ENCODE peak calls at places on chromosomes 16 and 17, in four cellular contexts. One of them, this sample, is unnamed. For H3K9me3, the result is how much of the 10 kb centered on the place peaks cover.

GRCh38 chr16:88446061-88446460 is 7.0 kb upstream of the ZFPM1 start:
- DNase-seq in right lobe of liver: no peak
- DNase-seq in prostate gland: no peak
- DNase-seq in Peyer's patch: no peak
- DNase-seq in this sample: no peak

GRCh38 chr17:15918661-15919259 is 26.2 kb upstream of the ADORA2B start:
- DNase-seq in right lobe of liver: no peak
- DNase-seq in prostate gland: peak
- DNase-seq in Peyer's patch: no peak
- DNase-seq in this sample: peak

GRCh38 chr17:19641687-19642372 is 6.7 kb upstream of the ALDH3A2 start:
- DNase-seq in right lobe of liver: no peak
- DNase-seq in prostate gland: no peak
- DNase-seq in Peyer's patch: no peak
- DNase-seq in this sample: no peak

GRCh38 chr16:29820730-29821662 is 734 bp downstream of the MVP start:
- DNase-seq in right lobe of liver: peak
- DNase-seq in prostate gland: peak
- DNase-seq in Peyer's patch: peak
- DNase-seq in this sample: no peak

GRCh38 chr17:17938388-17939107 is 33.7 kb downstream of the TOM1L2 start:
- DNase-seq in right lobe of liver: no peak
- DNase-seq in prostate gland: no peak
- DNase-seq in Peyer's patch: no peak
- DNase-seq in this sample: no peak

GRCh38 chr17:79620207-79621038 is 9.6 kb upstream of the RBFOX3 start:
- DNase-seq in right lobe of liver: peak
- DNase-seq in prostate gland: no peak
- DNase-seq in Peyer's patch: no peak
- DNase-seq in this sample: peak

GRCh38 chr17:35934760-35935159 is 4.2 kb upstream of the RDM1 start:
- DNase-seq in right lobe of liver: no peak
- DNase-seq in prostate gland: no peak
- DNase-seq in Peyer's patch: no peak
- DNase-seq in this sample: no peak

GRCh38 chr17:42179911-42180410 is 981 bp downstream of the KCNH4 start:
- DNase-seq in right lobe of liver: no peak
- DNase-seq in prostate gland: peak
- DNase-seq in Peyer's patch: no peak
- DNase-seq in this sample: no peak

GRCh38 chr16:46920402-46921068 is 36.4 kb downstream of the GPT2 start:
- DNase-seq in right lobe of liver: no peak
- DNase-seq in prostate gland: peak
- DNase-seq in Peyer's patch: no peak
- DNase-seq in this sample: no peak

GRCh38 chr17:35167666-35168065 is 20.0 kb downstream of the UNC45B start:
- DNase-seq in right lobe of liver: no peak
- DNase-seq in prostate gland: no peak
- DNase-seq in Peyer's patch: no peak
- DNase-seq in this sample: no peak

GRCh38 chr16:22144520-22144919 is 17.8 kb upstream of the SDR42E2 start:
- DNase-seq in right lobe of liver: no peak
- DNase-seq in prostate gland: no peak
- DNase-seq in Peyer's patch: no peak
- DNase-seq in this sample: no peak

GRCh38 chr17:32731556-32732295 is 145.2 kb downstream of the MYO1D start:
- DNase-seq in right lobe of liver: no peak
- DNase-seq in prostate gland: no peak
- DNase-seq in Peyer's patch: no peak
- DNase-seq in this sample: no peak

GRCh38 chr16:12057276-12057675 is 80.7 kb downstream of the SNX29 start:
- DNase-seq in right lobe of liver: no peak
- DNase-seq in prostate gland: no peak
- DNase-seq in Peyer's patch: no peak
- DNase-seq in this sample: peak

GRCh38 chr17:12358477-12358876 is 307.2 kb upstream of the MYOCD start:
- DNase-seq in right lobe of liver: no peak
- DNase-seq in prostate gland: no peak
- DNase-seq in Peyer's patch: no peak
- DNase-seq in this sample: no peak

GRCh38 chr17:40191237-40192208 is 14.3 kb downstream of the RAPGEFL1 start:
- DNase-seq in right lobe of liver: peak
- DNase-seq in prostate gland: peak
- DNase-seq in Peyer's patch: peak
- DNase-seq in this sample: peak

GRCh38 chr17:41537990-41538389 is 9.9 kb upstream of the KRT19 start:
- DNase-seq in right lobe of liver: no peak
- DNase-seq in prostate gland: no peak
- DNase-seq in Peyer's patch: no peak
- DNase-seq in this sample: peak

GRCh38 chr16:3182608-3183444 is 5.2 kb upstream of the OR1F1 start:
- DNase-seq in right lobe of liver: peak
- DNase-seq in prostate gland: no peak
- DNase-seq in Peyer's patch: peak
- DNase-seq in this sample: no peak

GRCh38 chr17:28313841-28314240 is 5.2 kb upstream of the TMEM97 start:
- DNase-seq in right lobe of liver: no peak
- DNase-seq in prostate gland: no peak
- DNase-seq in Peyer's patch: no peak
- DNase-seq in this sample: no peak

GRCh38 chr16:73053379-73054130 is 5.6 kb upstream of the ZFHX3 start:
- DNase-seq in right lobe of liver: no peak
- DNase-seq in prostate gland: no peak
- DNase-seq in Peyer's patch: no peak
- DNase-seq in this sample: no peak

GRCh38 chr17:59643159-59643857 is 23.6 kb downstream of the CLTC start:
- DNase-seq in right lobe of liver: no peak
- DNase-seq in prostate gland: no peak
- DNase-seq in Peyer's patch: no peak
- DNase-seq in this sample: no peak

GRCh38 chr16:4683255-4684029 is 9.9 kb upstream of the NUDT16L1 start:
- DNase-seq in right lobe of liver: peak
- DNase-seq in prostate gland: no peak
- DNase-seq in Peyer's patch: no peak
- DNase-seq in this sample: no peak

GRCh38 chr17:17341452-17341851 is 38.3 kb downstream of the NT5M start:
- DNase-seq in right lobe of liver: no peak
- DNase-seq in prostate gland: no peak
- DNase-seq in Peyer's patch: no peak
- DNase-seq in this sample: peak

GRCh38 chr16:79482011-79482410 is 118.5 kb downstream of the MAF start:
- DNase-seq in right lobe of liver: no peak
- DNase-seq in prostate gland: no peak
- DNase-seq in Peyer's patch: no peak
- DNase-seq in this sample: no peak

GRCh38 chr16:78706637-78707036 is 607.2 kb downstream of the WWOX start:
- DNase-seq in right lobe of liver: peak
- DNase-seq in prostate gland: no peak
- DNase-seq in Peyer's patch: no peak
- DNase-seq in this sample: no peak

GRCh38 chr16:11145173-11145820 is 110.7 kb downstream of the SOCS1 start:
- DNase-seq in right lobe of liver: no peak
- DNase-seq in prostate gland: no peak
- DNase-seq in Peyer's patch: no peak
- DNase-seq in this sample: no peak

GRCh38 chr17:76585048-76585648 is 512 bp downstream of the ST6GALNAC2 start:
- DNase-seq in right lobe of liver: peak
- DNase-seq in prostate gland: no peak
- DNase-seq in Peyer's patch: no peak
- DNase-seq in this sample: peak

GRCh38 chr17:7184647-7185046 is 5.5 kb upstream of the ASGR1 start:
- DNase-seq in right lobe of liver: no peak
- DNase-seq in prostate gland: no peak
- DNase-seq in Peyer's patch: no peak
- DNase-seq in this sample: no peak

GRCh38 chr17:60652484-60653247 is 25.0 kb upstream of the BCAS3 start:
- DNase-seq in right lobe of liver: no peak
- DNase-seq in prostate gland: no peak
- DNase-seq in Peyer's patch: no peak
- DNase-seq in this sample: no peak

GRCh38 chr16:19809693-19810092 is 75.0 kb downstream of the GPRC5B start:
- DNase-seq in right lobe of liver: no peak
- DNase-seq in prostate gland: no peak
- DNase-seq in Peyer's patch: no peak
- DNase-seq in this sample: no peak

GRCh38 chr17:19686400-19687090 is 29.8 kb downstream of the SLC47A2 start:
- DNase-seq in right lobe of liver: no peak
- DNase-seq in prostate gland: no peak
- DNase-seq in Peyer's patch: no peak
- DNase-seq in this sample: no peak

GRCh38 chr16:67862623-67863583 is 9.9 kb upstream of the EDC4 start:
- DNase-seq in right lobe of liver: no peak
- DNase-seq in prostate gland: no peak
- DNase-seq in Peyer's patch: no peak
- DNase-seq in this sample: peak

GRCh38 chr17:70405492-70406220 is 236.3 kb downstream of the KCNJ2 start:
- DNase-seq in right lobe of liver: no peak
- DNase-seq in prostate gland: no peak
- DNase-seq in Peyer's patch: no peak
- DNase-seq in this sample: no peak

GRCh38 chr16:12258806-12259205 is 282.3 kb downstream of the SNX29 start:
- DNase-seq in right lobe of liver: no peak
- DNase-seq in prostate gland: no peak
- DNase-seq in Peyer's patch: no peak
- DNase-seq in this sample: no peak

GRCh38 chr16:872436-873242 is 72.1 kb upstream of the GNG13 start:
- DNase-seq in right lobe of liver: peak
- DNase-seq in prostate gland: no peak
- DNase-seq in Peyer's patch: no peak
- DNase-seq in this sample: no peak
- H3K9me3 ChIP-seq in right lobe of liver: under half
- H3K9me3 ChIP-seq in prostate gland: under half
- H3K9me3 ChIP-seq in Peyer's patch: under half
- H3K9me3 ChIP-seq in this sample: under half

GRCh38 chr17:4892499-4893221 is 6.7 kb upstream of the C17orf107 start:
- DNase-seq in right lobe of liver: no peak
- DNase-seq in prostate gland: no peak
- DNase-seq in Peyer's patch: no peak
- DNase-seq in this sample: no peak

GRCh38 chr17:4893272-4893671 is 6.1 kb upstream of the C17orf107 start:
- DNase-seq in right lobe of liver: no peak
- DNase-seq in prostate gland: no peak
- DNase-seq in Peyer's patch: no peak
- DNase-seq in this sample: no peak

GRCh38 chr17:4892063-4892410 is 7.3 kb upstream of the C17orf107 start:
- DNase-seq in right lobe of liver: no peak
- DNase-seq in prostate gland: no peak
- DNase-seq in Peyer's patch: no peak
- DNase-seq in this sample: no peak

GRCh38 chr17:4893721-4894560 is 5.4 kb upstream of the C17orf107 start:
- DNase-seq in right lobe of liver: no peak
- DNase-seq in prostate gland: no peak
- DNase-seq in Peyer's patch: no peak
- DNase-seq in this sample: no peak

GRCh38 chr17:4891405-4892062 is 7.8 kb upstream of the C17orf107 start:
- DNase-seq in right lobe of liver: peak
- DNase-seq in prostate gland: no peak
- DNase-seq in Peyer's patch: no peak
- DNase-seq in this sample: no peak
- TF ChIP-seq POLR2A in right lobe of liver: no peak
- TF ChIP-seq POLR2A in prostate gland: no peak
- TF ChIP-seq POLR2A in Peyer's patch: no peak
- TF ChIP-seq POLR2A in this sample: no peak

DNA sequence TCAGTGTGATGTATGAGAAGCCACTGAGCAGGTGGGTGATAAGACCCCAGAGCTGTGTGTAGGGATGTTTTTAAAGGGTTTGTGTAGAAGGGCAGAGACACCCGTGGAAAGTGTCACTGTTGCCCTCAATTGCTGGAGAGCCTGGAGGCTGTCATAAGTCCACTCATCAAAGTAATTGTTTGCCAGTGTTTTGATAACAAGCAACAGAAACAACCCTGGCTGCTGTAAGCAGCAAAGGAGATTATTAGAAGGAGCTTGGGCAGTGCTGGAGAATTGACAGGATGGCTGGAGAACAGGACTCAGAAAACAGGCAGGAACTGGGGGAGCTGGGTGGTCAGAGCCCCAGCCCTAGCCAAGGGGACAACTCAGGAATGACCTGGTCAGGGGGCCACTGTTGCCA is 119.6 kb downstream of the CCDC182 start:
- DNase-seq in right lobe of liver: no peak
- DNase-seq in prostate gland: no peak
- DNase-seq in Peyer's patch: no peak
- DNase-seq in this sample: no peak
- H3K9me3 ChIP-seq in right lobe of liver: under half
- H3K9me3 ChIP-seq in prostate gland: under half
- H3K9me3 ChIP-seq in Peyer's patch: under half
- H3K9me3 ChIP-seq in this sample: under half

GRCh38 chr16:74296465-74297295 is at the start of gene PSMD7:
- DNase-seq in right lobe of liver: peak
- DNase-seq in prostate gland: peak
- DNase-seq in Peyer's patch: peak
- DNase-seq in this sample: peak
- TF ChIP-seq POLR2A in right lobe of liver: peak
- TF ChIP-seq POLR2A in prostate gland: peak
- TF ChIP-seq POLR2A in Peyer's patch: peak
- TF ChIP-seq POLR2A in this sample: no peak

GRCh38 chr17:37088459-37088858 is 139.7 kb downstream of the AATF start:
- DNase-seq in right lobe of liver: no peak
- DNase-seq in prostate gland: peak
- DNase-seq in Peyer's patch: no peak
- DNase-seq in this sample: no peak
- H3K9me3 ChIP-seq in right lobe of liver: under half
- H3K9me3 ChIP-seq in prostate gland: under half
- H3K9me3 ChIP-seq in Peyer's patch: under half
- H3K9me3 ChIP-seq in this sample: under half

GRCh38 chr16:84795338-84796053 is 24.3 kb upstream of the CRISPLD2 start:
- DNase-seq in right lobe of liver: no peak
- DNase-seq in prostate gland: no peak
- DNase-seq in Peyer's patch: no peak
- DNase-seq in this sample: peak
- TF ChIP-seq POLR2A in right lobe of liver: no peak
- TF ChIP-seq POLR2A in prostate gland: no peak
- TF ChIP-seq POLR2A in Peyer's patch: no peak
- TF ChIP-seq POLR2A in this sample: peak